ENCODE peak calls at places on chromosomes 16 and 17, in seven cellular contexts. One of them, this sample, is unnamed.

GRCh38 chr17:19337712-19338023 is 24.9 kb downstream of the B9D1 start:
- ATAC-seq in heart right ventricle: peak
- ATAC-seq in left lung: no peak
- ATAC-seq in upper lobe of left lung: no peak
- ATAC-seq in activated CD8-positive, alpha-beta memory T cell treated with anti-CD3 and anti-CD28 coated beads, Interleukin-2, amount 10 ng/mL, durations not matched to agents 7 days and 5 days: no peak
- ATAC-seq in activated CD8-positive, alpha-beta T cell treated with anti-CD3 and anti-CD28 coated beads for 36 hours: no peak
- ATAC-seq in right cardiac atrium: peak
- ATAC-seq in this sample: no peak

GRCh38 chr16:8589293-8590160 is 784 bp downstream of the TMEM114 start:
- ATAC-seq in activated CD8-positive, alpha-beta memory T cell treated with anti-CD3 and anti-CD28 coated beads, Interleukin-2, amount 10 ng/mL, durations not matched to agents 7 days and 5 days: no peak
- ATAC-seq in activated CD8-positive, alpha-beta T cell treated with anti-CD3 and anti-CD28 coated beads for 36 hours: no peak
- ATAC-seq in heart right ventricle: peak
- ATAC-seq in upper lobe of left lung: peak
- ATAC-seq in left lung: no peak
- ATAC-seq in right cardiac atrium: no peak
- ATAC-seq in this sample: no peak

GRCh38 chr17:38596651-38597050 is 9.1 kb downstream of the SRCIN1 start:
- ATAC-seq in heart right ventricle: no peak
- ATAC-seq in activated CD8-positive, alpha-beta T cell treated with anti-CD3 and anti-CD28 coated beads for 36 hours: no peak
- ATAC-seq in activated CD8-positive, alpha-beta memory T cell treated with anti-CD3 and anti-CD28 coated beads, Interleukin-2, amount 10 ng/mL, durations not matched to agents 7 days and 5 days: no peak
- ATAC-seq in upper lobe of left lung: no peak
- ATAC-seq in right cardiac atrium: no peak
- ATAC-seq in left lung: no peak
- ATAC-seq in this sample: no peak

GRCh38 chr16:3835089-3835602 is 45.4 kb downstream of the CREBBP start:
- ATAC-seq in heart right ventricle: no peak
- ATAC-seq in upper lobe of left lung: no peak
- ATAC-seq in right cardiac atrium: no peak
- ATAC-seq in left lung: no peak
- ATAC-seq in activated CD8-positive, alpha-beta memory T cell treated with anti-CD3 and anti-CD28 coated beads, Interleukin-2, amount 10 ng/mL, durations not matched to agents 7 days and 5 days: no peak
- ATAC-seq in activated CD8-positive, alpha-beta T cell treated with anti-CD3 and anti-CD28 coated beads for 36 hours: no peak
- ATAC-seq in this sample: no peak

GRCh38 chr16:1538804-1539520 is 5.5 kb downstream of the TMEM204 start:
- ATAC-seq in heart right ventricle: peak
- ATAC-seq in upper lobe of left lung: no peak
- ATAC-seq in activated CD8-positive, alpha-beta T cell treated with anti-CD3 and anti-CD28 coated beads for 36 hours: peak
- ATAC-seq in activated CD8-positive, alpha-beta memory T cell treated with anti-CD3 and anti-CD28 coated beads, Interleukin-2, amount 10 ng/mL, durations not matched to agents 7 days and 5 days: no peak
- ATAC-seq in right cardiac atrium: no peak
- ATAC-seq in left lung: no peak
- ATAC-seq in this sample: peak

GRCh38 chr16:15928261-15929104 is 20.9 kb upstream of the ABCC1 start:
- ATAC-seq in activated CD8-positive, alpha-beta T cell treated with anti-CD3 and anti-CD28 coated beads for 36 hours: no peak
- ATAC-seq in activated CD8-positive, alpha-beta memory T cell treated with anti-CD3 and anti-CD28 coated beads, Interleukin-2, amount 10 ng/mL, durations not matched to agents 7 days and 5 days: no peak
- ATAC-seq in upper lobe of left lung: no peak
- ATAC-seq in left lung: no peak
- ATAC-seq in right cardiac atrium: no peak
- ATAC-seq in heart right ventricle: no peak
- ATAC-seq in this sample: no peak

GRCh38 chr17:68519911-68520310 is 7.7 kb downstream of the PRKAR1A start:
- ATAC-seq in left lung: peak
- ATAC-seq in upper lobe of left lung: peak
- ATAC-seq in activated CD8-positive, alpha-beta T cell treated with anti-CD3 and anti-CD28 coated beads for 36 hours: no peak
- ATAC-seq in heart right ventricle: peak
- ATAC-seq in right cardiac atrium: peak
- ATAC-seq in activated CD8-positive, alpha-beta memory T cell treated with anti-CD3 and anti-CD28 coated beads, Interleukin-2, amount 10 ng/mL, durations not matched to agents 7 days and 5 days: peak
- ATAC-seq in this sample: peak

GRCh38 chr17:60661489-60661888 is 16.2 kb upstream of the BCAS3 start:
- ATAC-seq in left lung: no peak
- ATAC-seq in activated CD8-positive, alpha-beta T cell treated with anti-CD3 and anti-CD28 coated beads for 36 hours: no peak
- ATAC-seq in upper lobe of left lung: no peak
- ATAC-seq in heart right ventricle: no peak
- ATAC-seq in activated CD8-positive, alpha-beta memory T cell treated with anti-CD3 and anti-CD28 coated beads, Interleukin-2, amount 10 ng/mL, durations not matched to agents 7 days and 5 days: no peak
- ATAC-seq in right cardiac atrium: no peak
- ATAC-seq in this sample: no peak

GRCh38 chr17:19678581-19679418 is 30.2 kb downstream of the ALDH3A2 start:
- ATAC-seq in heart right ventricle: no peak
- ATAC-seq in activated CD8-positive, alpha-beta memory T cell treated with anti-CD3 and anti-CD28 coated beads, Interleukin-2, amount 10 ng/mL, durations not matched to agents 7 days and 5 days: no peak
- ATAC-seq in right cardiac atrium: peak
- ATAC-seq in activated CD8-positive, alpha-beta T cell treated with anti-CD3 and anti-CD28 coated beads for 36 hours: no peak
- ATAC-seq in left lung: no peak
- ATAC-seq in upper lobe of left lung: no peak
- ATAC-seq in this sample: no peak

GRCh38 chr16:31286421-31287032 is 26.8 kb downstream of the ITGAM start:
- ATAC-seq in left lung: no peak
- ATAC-seq in activated CD8-positive, alpha-beta memory T cell treated with anti-CD3 and anti-CD28 coated beads, Interleukin-2, amount 10 ng/mL, durations not matched to agents 7 days and 5 days: no peak
- ATAC-seq in right cardiac atrium: no peak
- ATAC-seq in activated CD8-positive, alpha-beta T cell treated with anti-CD3 and anti-CD28 coated beads for 36 hours: no peak
- ATAC-seq in heart right ventricle: no peak
- ATAC-seq in upper lobe of left lung: no peak
- ATAC-seq in this sample: no peak

GRCh38 chr16:64952177-64952576 is 169.7 kb downstream of the CDH11 start:
- ATAC-seq in left lung: peak
- ATAC-seq in upper lobe of left lung: no peak
- ATAC-seq in heart right ventricle: peak
- ATAC-seq in right cardiac atrium: no peak
- ATAC-seq in activated CD8-positive, alpha-beta T cell treated with anti-CD3 and anti-CD28 coated beads for 36 hours: no peak
- ATAC-seq in activated CD8-positive, alpha-beta memory T cell treated with anti-CD3 and anti-CD28 coated beads, Interleukin-2, amount 10 ng/mL, durations not matched to agents 7 days and 5 days: no peak
- ATAC-seq in this sample: no peak

GRCh38 chr16:56994311-56994710 is 5.0 kb downstream of the NLRC5 start:
- ATAC-seq in left lung: no peak
- ATAC-seq in heart right ventricle: no peak
- ATAC-seq in activated CD8-positive, alpha-beta T cell treated with anti-CD3 and anti-CD28 coated beads for 36 hours: no peak
- ATAC-seq in activated CD8-positive, alpha-beta memory T cell treated with anti-CD3 and anti-CD28 coated beads, Interleukin-2, amount 10 ng/mL, durations not matched to agents 7 days and 5 days: no peak
- ATAC-seq in right cardiac atrium: no peak
- ATAC-seq in upper lobe of left lung: no peak
- ATAC-seq in this sample: no peak

GRCh38 chr16:73042807-73043206 is 5.1 kb downstream of the ZFHX3 start:
- ATAC-seq in heart right ventricle: no peak
- ATAC-seq in activated CD8-positive, alpha-beta memory T cell treated with anti-CD3 and anti-CD28 coated beads, Interleukin-2, amount 10 ng/mL, durations not matched to agents 7 days and 5 days: no peak
- ATAC-seq in left lung: no peak
- ATAC-seq in right cardiac atrium: no peak
- ATAC-seq in upper lobe of left lung: no peak
- ATAC-seq in activated CD8-positive, alpha-beta T cell treated with anti-CD3 and anti-CD28 coated beads for 36 hours: no peak
- ATAC-seq in this sample: no peak

GRCh38 chr16:88700322-88700635 is 5.9 kb downstream of the RNF166 start:
- ATAC-seq in activated CD8-positive, alpha-beta T cell treated with anti-CD3 and anti-CD28 coated beads for 36 hours: no peak
- ATAC-seq in activated CD8-positive, alpha-beta memory T cell treated with anti-CD3 and anti-CD28 coated beads, Interleukin-2, amount 10 ng/mL, durations not matched to agents 7 days and 5 days: no peak
- ATAC-seq in upper lobe of left lung: no peak
- ATAC-seq in left lung: no peak
- ATAC-seq in right cardiac atrium: no peak
- ATAC-seq in heart right ventricle: no peak
- ATAC-seq in this sample: no peak

GRCh38 chr16:88854306-88855111 is 2.2 kb downstream of the GALNS start:
- ATAC-seq in activated CD8-positive, alpha-beta T cell treated with anti-CD3 and anti-CD28 coated beads for 36 hours: peak
- ATAC-seq in left lung: no peak
- ATAC-seq in activated CD8-positive, alpha-beta memory T cell treated with anti-CD3 and anti-CD28 coated beads, Interleukin-2, amount 10 ng/mL, durations not matched to agents 7 days and 5 days: no peak
- ATAC-seq in heart right ventricle: no peak
- ATAC-seq in right cardiac atrium: no peak
- ATAC-seq in upper lobe of left lung: no peak
- ATAC-seq in this sample: no peak

GRCh38 chr17:27743288-27743885 is 56.9 kb downstream of the NOS2 start:
- ATAC-seq in right cardiac atrium: no peak
- ATAC-seq in heart right ventricle: no peak
- ATAC-seq in activated CD8-positive, alpha-beta T cell treated with anti-CD3 and anti-CD28 coated beads for 36 hours: no peak
- ATAC-seq in left lung: peak
- ATAC-seq in upper lobe of left lung: no peak
- ATAC-seq in activated CD8-positive, alpha-beta memory T cell treated with anti-CD3 and anti-CD28 coated beads, Interleukin-2, amount 10 ng/mL, durations not matched to agents 7 days and 5 days: no peak
- ATAC-seq in this sample: no peak

GRCh38 chr17:1197379-1197778 is 17.6 kb upstream of the ABR start:
- ATAC-seq in heart right ventricle: peak
- ATAC-seq in activated CD8-positive, alpha-beta memory T cell treated with anti-CD3 and anti-CD28 coated beads, Interleukin-2, amount 10 ng/mL, durations not matched to agents 7 days and 5 days: peak
- ATAC-seq in upper lobe of left lung: peak
- ATAC-seq in left lung: peak
- ATAC-seq in right cardiac atrium: peak
- ATAC-seq in activated CD8-positive, alpha-beta T cell treated with anti-CD3 and anti-CD28 coated beads for 36 hours: no peak
- ATAC-seq in this sample: no peak

GRCh38 chr17:32861979-32862378 is 14.9 kb downstream of the MYO1D start:
- ATAC-seq in upper lobe of left lung: no peak
- ATAC-seq in activated CD8-positive, alpha-beta T cell treated with anti-CD3 and anti-CD28 coated beads for 36 hours: no peak
- ATAC-seq in right cardiac atrium: no peak
- ATAC-seq in activated CD8-positive, alpha-beta memory T cell treated with anti-CD3 and anti-CD28 coated beads, Interleukin-2, amount 10 ng/mL, durations not matched to agents 7 days and 5 days: no peak
- ATAC-seq in left lung: no peak
- ATAC-seq in heart right ventricle: no peak
- ATAC-seq in this sample: no peak

GRCh38 chr17:62995377-62995885 is 29.4 kb downstream of the TANC2 start:
- ATAC-seq in upper lobe of left lung: peak
- ATAC-seq in right cardiac atrium: peak
- ATAC-seq in activated CD8-positive, alpha-beta T cell treated with anti-CD3 and anti-CD28 coated beads for 36 hours: peak
- ATAC-seq in left lung: peak
- ATAC-seq in activated CD8-positive, alpha-beta memory T cell treated with anti-CD3 and anti-CD28 coated beads, Interleukin-2, amount 10 ng/mL, durations not matched to agents 7 days and 5 days: peak
- ATAC-seq in heart right ventricle: peak
- ATAC-seq in this sample: peak

GRCh38 chr16:27374794-27375499 is 27.0 kb upstream of the IL21R start:
- ATAC-seq in activated CD8-positive, alpha-beta T cell treated with anti-CD3 and anti-CD28 coated beads for 36 hours: peak
- ATAC-seq in activated CD8-positive, alpha-beta memory T cell treated with anti-CD3 and anti-CD28 coated beads, Interleukin-2, amount 10 ng/mL, durations not matched to agents 7 days and 5 days: peak
- ATAC-seq in heart right ventricle: peak
- ATAC-seq in upper lobe of left lung: peak
- ATAC-seq in right cardiac atrium: peak
- ATAC-seq in left lung: peak
- ATAC-seq in this sample: peak

GRCh38 chr17:75811174-75811573 is 26.6 kb downstream of the UNK start:
- ATAC-seq in upper lobe of left lung: no peak
- ATAC-seq in left lung: no peak
- ATAC-seq in activated CD8-positive, alpha-beta T cell treated with anti-CD3 and anti-CD28 coated beads for 36 hours: no peak
- ATAC-seq in heart right ventricle: no peak
- ATAC-seq in activated CD8-positive, alpha-beta memory T cell treated with anti-CD3 and anti-CD28 coated beads, Interleukin-2, amount 10 ng/mL, durations not matched to agents 7 days and 5 days: no peak
- ATAC-seq in right cardiac atrium: no peak
- ATAC-seq in this sample: no peak

GRCh38 chr16:50457423-50457822 is 88.6 kb upstream of the BRD7 start:
- ATAC-seq in activated CD8-positive, alpha-beta T cell treated with anti-CD3 and anti-CD28 coated beads for 36 hours: peak
- ATAC-seq in left lung: no peak
- ATAC-seq in activated CD8-positive, alpha-beta memory T cell treated with anti-CD3 and anti-CD28 coated beads, Interleukin-2, amount 10 ng/mL, durations not matched to agents 7 days and 5 days: no peak
- ATAC-seq in right cardiac atrium: no peak
- ATAC-seq in heart right ventricle: no peak
- ATAC-seq in upper lobe of left lung: no peak
- ATAC-seq in this sample: no peak

GRCh38 chr17:6551909-6552768 is 4.2 kb downstream of the PITPNM3 start:
- ATAC-seq in left lung: peak
- ATAC-seq in heart right ventricle: peak
- ATAC-seq in right cardiac atrium: peak
- ATAC-seq in activated CD8-positive, alpha-beta memory T cell treated with anti-CD3 and anti-CD28 coated beads, Interleukin-2, amount 10 ng/mL, durations not matched to agents 7 days and 5 days: no peak
- ATAC-seq in activated CD8-positive, alpha-beta T cell treated with anti-CD3 and anti-CD28 coated beads for 36 hours: no peak
- ATAC-seq in upper lobe of left lung: peak
- ATAC-seq in this sample: no peak

GRCh38 chr17:40686192-40686591 is 17.4 kb downstream of the KRT24 start:
- ATAC-seq in left lung: no peak
- ATAC-seq in right cardiac atrium: no peak
- ATAC-seq in upper lobe of left lung: no peak
- ATAC-seq in activated CD8-positive, alpha-beta T cell treated with anti-CD3 and anti-CD28 coated beads for 36 hours: no peak
- ATAC-seq in heart right ventricle: no peak
- ATAC-seq in activated CD8-positive, alpha-beta memory T cell treated with anti-CD3 and anti-CD28 coated beads, Interleukin-2, amount 10 ng/mL, durations not matched to agents 7 days and 5 days: no peak
- ATAC-seq in this sample: no peak

GRCh38 chr16:65510850-65511249 is 389.0 kb upstream of the CDH11 start:
- ATAC-seq in upper lobe of left lung: no peak
- ATAC-seq in activated CD8-positive, alpha-beta memory T cell treated with anti-CD3 and anti-CD28 coated beads, Interleukin-2, amount 10 ng/mL, durations not matched to agents 7 days and 5 days: no peak
- ATAC-seq in heart right ventricle: no peak
- ATAC-seq in activated CD8-positive, alpha-beta T cell treated with anti-CD3 and anti-CD28 coated beads for 36 hours: no peak
- ATAC-seq in right cardiac atrium: peak
- ATAC-seq in left lung: no peak
- ATAC-seq in this sample: no peak

GRCh38 chr17:65163990-65164495 is 26.9 kb downstream of the RGS9 start:
- ATAC-seq in heart right ventricle: no peak
- ATAC-seq in left lung: peak
- ATAC-seq in upper lobe of left lung: no peak
- ATAC-seq in right cardiac atrium: peak
- ATAC-seq in activated CD8-positive, alpha-beta T cell treated with anti-CD3 and anti-CD28 coated beads for 36 hours: peak
- ATAC-seq in activated CD8-positive, alpha-beta memory T cell treated with anti-CD3 and anti-CD28 coated beads, Interleukin-2, amount 10 ng/mL, durations not matched to agents 7 days and 5 days: peak
- ATAC-seq in this sample: peak

GRCh38 chr17:61217878-61218437 is 181.7 kb upstream of the TBX2 start:
- ATAC-seq in right cardiac atrium: no peak
- ATAC-seq in left lung: no peak
- ATAC-seq in activated CD8-positive, alpha-beta memory T cell treated with anti-CD3 and anti-CD28 coated beads, Interleukin-2, amount 10 ng/mL, durations not matched to agents 7 days and 5 days: no peak
- ATAC-seq in heart right ventricle: no peak
- ATAC-seq in activated CD8-positive, alpha-beta T cell treated with anti-CD3 and anti-CD28 coated beads for 36 hours: no peak
- ATAC-seq in upper lobe of left lung: no peak
- ATAC-seq in this sample: no peak

GRCh38 chr16:70577256-70577698 is 53.7 kb downstream of the SF3B3 start:
- ATAC-seq in left lung: no peak
- ATAC-seq in upper lobe of left lung: peak
- ATAC-seq in activated CD8-positive, alpha-beta memory T cell treated with anti-CD3 and anti-CD28 coated beads, Interleukin-2, amount 10 ng/mL, durations not matched to agents 7 days and 5 days: no peak
- ATAC-seq in right cardiac atrium: peak
- ATAC-seq in activated CD8-positive, alpha-beta T cell treated with anti-CD3 and anti-CD28 coated beads for 36 hours: peak
- ATAC-seq in heart right ventricle: no peak
- ATAC-seq in this sample: peak

This sample was measured in SK-N-SH treated with all-trans-retinoic acid at 6 μM for 48 hours.